ENCODE peak calls at places on chromosomes 6 and 20, in nine cellular contexts. U is DMS53; O is GM03348; S is aorta; L is stimulated activated naive CD8-positive, alpha-beta T cell treated with anti-CD3 and anti-CD28 coated beads, Interleukin-15, Interleukin-2, amounts not matched to agents 100 U/mL and 50 U/mL, for 24 hours; G is H54; V is Ammon's horn; M is LoVo; J is H4. B is an unnamed sample.
A peak's percentile ranks its signal among the peaks of the same experiment; 100 is the strongest.

GRCh38 chr6:41161380-41161779 is 1.5 kb downstream of the TREM2 start:
- DNase-seq in U (no peak), J (no peak), S (no peak), M (no peak), O (no peak), L (no peak), V (no peak), G (no peak), B (no peak)

GRCh38 chr6:138248878-138249277 is 30.6 kb upstream of the PBOV1 start:
- DNase-seq in O (no peak), J (no peak), M (no peak), S (no peak), V (no peak), U (peak; percentile 31), G (no peak), L (no peak), B (no peak)

GRCh38 chr6:5749016-5749665 is 257.6 kb downstream of the NRN1 start:
- DNase-seq in U (no peak), S (no peak), M (no peak), V (no peak), J (no peak), G (no peak), L (no peak), O (no peak), B (no peak)

GRCh38 chr6:122620428-122620827 is 10.2 kb downstream of the PKIB start:
- DNase-seq in J (no peak), G (no peak), L (no peak), S (no peak), O (no peak), U (peak; percentile 74), M (no peak), V (no peak), B (no peak)

GRCh38 chr6:54109611-54110010 is 1.6 kb upstream of the MLIP start:
- DNase-seq in O (no peak), G (no peak), V (no peak), J (no peak), U (no peak), S (no peak), M (no peak), L (no peak), B (no peak)

GRCh38 chr6:35663447-35664235 is 25.1 kb downstream of the FKBP5 start:
- DNase-seq in M (no peak), L (no peak), O (peak; percentile 69), S (no peak), G (peak; percentile 49), U (no peak), V (no peak), J (no peak), B (no peak)

GRCh38 chr6:143099647-143100046 is 39.0 kb downstream of the AIG1 start:
- DNase-seq in M (no peak), S (no peak), L (no peak), G (no peak), J (peak; percentile 4), V (no peak), U (no peak), O (no peak), B (no peak)

GRCh38 chr20:58342104-58342945 is 32.8 kb downstream of the RAB22A start:
- DNase-seq in V (no peak), G (peak; percentile 35), O (peak; percentile 71), L (no peak), M (no peak), U (no peak), S (no peak), J (no peak), B (no peak)

GRCh38 chr6:69105288-69105687 is 470.2 kb downstream of the ADGRB3 start:
- DNase-seq in V (no peak), U (peak; percentile 12), J (no peak), O (no peak), L (no peak), G (no peak), M (no peak), S (no peak), B (no peak)

GRCh38 chr6:40986364-40986763 is 52.7 kb downstream of the UNC5CL start:
- DNase-seq in V (no peak), U (no peak), G (no peak), L (no peak), O (no peak), S (no peak), J (no peak), M (no peak), B (no peak)